ENCODE peak calls at places on chromosomes 2 and 18, in seven cellular contexts. C is IMR-90, L is transverse colon, G is tibial nerve, B is prostate gland, N is sigmoid colon, V is A549. O is an unnamed sample.

GRCh38 chr2:23524261-23524706 is 139.3 kb downstream of the KLHL29 start:
- DNase-seq in L (no peak), N (peak), C (peak), B (peak), V (no peak), G (no peak), O (no peak)

GRCh38 chr2:62091471-62091870 is 104.4 kb upstream of the B3GNT2 start:
- DNase-seq in V (no peak), C (no peak), N (no peak), G (no peak), B (no peak), L (no peak), O (no peak)

GRCh38 chr18:65439184-65439583 is 311.6 kb upstream of the CDH7 start:
- DNase-seq in B (no peak), V (peak), L (no peak), N (no peak), C (no peak), G (no peak), O (peak)

GRCh38 chr2:5387421-5387820 is 304.8 kb upstream of the SOX11 start:
- DNase-seq in G (no peak), B (no peak), V (no peak), C (no peak), N (no peak), L (no peak), O (no peak)

GRCh38 chr2:11865378-11865777 is 118.9 kb downstream of the LPIN1 start:
- DNase-seq in G (no peak), V (no peak), C (no peak), B (no peak), L (no peak), N (no peak), O (no peak)

GRCh38 chr2:3432693-3433338 is 53.3 kb downstream of the TRAPPC12 start:
- DNase-seq in L (no peak), C (no peak), V (no peak), G (no peak), N (no peak), B (no peak), O (no peak)

GRCh38 chr2:43226955-43227829 is 786 bp upstream of the ZFP36L2 start:
- DNase-seq in G (peak), B (peak), N (peak), C (peak), V (peak), L (peak), O (peak)

GRCh38 chr2:59073257-59073656 is 832.1 kb upstream of the FANCL start:
- DNase-seq in N (no peak), G (no peak), B (no peak), C (no peak), V (no peak), L (no peak), O (no peak)

GRCh38 chr18:59040770-59041148 is 98.9 kb upstream of the SEC11C start:
- DNase-seq in C (no peak), N (no peak), V (no peak), B (no peak), L (no peak), G (no peak), O (no peak)

GRCh38 chr2:48781366-48781765 is 25.8 kb upstream of the LHCGR start:
- DNase-seq in C (no peak), V (no peak), L (no peak), B (no peak), N (no peak), G (no peak), O (no peak)

GRCh38 chr2:437180-437579 is 149.3 kb upstream of the ALKAL2 start:
- DNase-seq in L (no peak), G (no peak), C (no peak), N (no peak), V (no peak), B (no peak), O (no peak)

GRCh38 chr2:181123798-181124217 is 143.4 kb downstream of the UBE2E3 start:
- DNase-seq in L (peak), N (no peak), V (no peak), B (no peak), C (no peak), G (no peak), O (peak)

GRCh38 chr2:236847023-236847422 is 238.7 kb upstream of the COPS8 start:
- DNase-seq in C (no peak), L (no peak), G (no peak), B (no peak), V (no peak), N (no peak), O (no peak)

GRCh38 chr2:129087133-129087813 is 768.6 kb upstream of the HS6ST1 start:
- DNase-seq in N (no peak), G (peak), C (no peak), B (no peak), V (no peak), L (no peak), O (peak)

GRCh38 chr18:53148056-53148574 is 808.1 kb downstream of the DCC start:
- DNase-seq in N (no peak), L (no peak), G (no peak), V (no peak), C (no peak), B (no peak), O (no peak)

GRCh38 chr2:20178404-20179178 is 46.3 kb downstream of the SDC1 start:
- DNase-seq in L (no peak), B (no peak), N (no peak), V (no peak), C (no peak), G (no peak), O (no peak)

GRCh38 chr18:14768241-14768640 is 20.3 kb downstream of the ANKRD30B start:
- DNase-seq in N (no peak), L (no peak), V (no peak), B (no peak), G (no peak), C (no peak), O (no peak)

GRCh38 chr2:195368530-195369216 is 288.4 kb upstream of the SLC39A10 start:
- DNase-seq in B (no peak), L (no peak), C (no peak), V (no peak), G (no peak), N (no peak), O (no peak)

GRCh38 chr2:75022516-75022915 is 64.1 kb downstream of the POLE4 start:
- DNase-seq in G (no peak), V (no peak), L (no peak), C (peak), N (no peak), B (no peak), O (no peak)

GRCh38 chr2:37355735-37356134 is 11.3 kb downstream of the QPCT start:
- DNase-seq in L (peak), V (no peak), C (no peak), B (no peak), G (no peak), N (no peak), O (no peak)

DNA sequence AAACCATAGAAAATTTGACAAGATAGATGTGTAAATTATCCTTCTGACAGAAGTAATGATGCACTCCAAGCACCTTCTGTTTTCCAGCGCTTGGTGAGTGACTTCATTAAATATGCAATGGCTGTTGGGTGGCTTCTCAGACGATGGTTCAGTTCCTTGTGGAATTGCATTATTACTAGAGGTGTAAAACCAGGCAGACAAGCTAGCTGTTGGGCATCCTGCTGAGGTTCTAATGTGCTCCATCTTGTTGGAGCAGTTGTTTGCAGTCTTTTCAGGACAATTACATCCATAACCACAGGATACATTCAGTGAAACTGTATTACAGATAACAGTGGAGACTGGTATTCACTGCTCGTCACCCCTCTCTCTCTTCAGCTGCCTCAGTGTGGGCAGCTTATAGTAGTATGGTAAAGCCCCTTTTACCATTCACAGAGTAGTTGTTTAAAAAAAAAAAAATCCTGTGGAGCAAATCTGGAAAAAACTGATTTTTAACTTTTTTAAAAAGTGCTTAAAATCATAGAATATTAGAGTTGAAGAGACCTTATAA is 143.5 kb downstream of the AGPS start:
- DNase-seq in G (no peak), B (no peak), V (no peak), C (no peak), N (no peak), L (no peak), O (no peak)
- TF ChIP-seq POLR2A in G (no peak), B (no peak), V (no peak), C (no peak), N (no peak), L (no peak), O (no peak)

DNA sequence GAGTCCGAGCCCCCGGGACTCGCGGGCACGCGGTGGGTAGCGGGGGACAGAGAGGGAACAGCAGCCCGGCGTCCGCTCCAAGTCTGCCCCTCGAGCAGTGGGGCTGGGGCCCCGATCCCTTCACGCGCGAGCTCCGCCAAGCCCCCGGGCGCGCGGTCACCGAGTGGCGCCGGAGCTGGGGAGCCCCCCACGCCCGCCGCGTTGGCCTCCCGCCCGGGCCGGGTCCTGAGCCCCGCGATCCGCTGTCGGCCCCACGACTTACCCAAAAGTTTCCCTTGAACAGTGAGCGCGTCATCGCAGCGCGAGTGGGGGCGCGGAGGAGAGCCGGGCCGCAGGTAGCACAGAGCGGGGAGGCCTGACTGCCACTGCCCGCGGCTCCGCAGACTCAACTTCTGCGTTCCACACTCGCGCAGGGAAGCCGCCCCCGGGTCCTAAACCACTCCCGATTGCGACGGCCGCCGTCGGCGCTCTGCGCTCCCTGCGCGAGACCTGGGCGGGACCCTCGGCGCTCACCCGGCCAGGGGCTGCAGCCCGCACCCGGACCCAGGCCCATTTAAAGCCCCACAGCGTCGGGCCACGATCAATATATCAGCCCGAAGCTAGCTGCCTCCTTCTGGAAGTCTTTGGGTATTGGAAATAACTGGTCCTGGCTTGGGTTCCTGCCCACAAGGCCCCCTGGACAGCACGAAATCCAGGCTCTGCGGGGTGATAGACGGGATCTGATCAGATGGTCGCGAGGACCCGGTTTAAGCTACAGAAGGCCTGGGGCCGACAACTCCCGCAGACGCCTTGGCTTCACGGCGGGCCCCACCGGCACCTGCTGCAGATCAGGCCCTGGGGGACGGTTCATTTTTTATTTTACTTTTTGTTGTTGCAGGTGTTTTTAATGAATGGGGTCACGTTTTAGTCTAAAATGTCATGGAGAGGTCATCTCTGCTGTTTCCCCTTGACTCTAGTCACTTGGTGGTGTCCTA is at the start of gene PSTPIP2:
- DNase-seq in B (peak), V (no peak), N (peak), C (peak), G (peak), L (peak), O (no peak)
- TF ChIP-seq POLR2A in B (peak), V (no peak), N (no peak), C (no peak), G (no peak), L (peak), O (no peak)

GRCh38 chr2:14235667-14236066 is 396.9 kb upstream of the LRATD1 start:
- DNase-seq in N (no peak), B (no peak), L (no peak), G (no peak), C (no peak), V (no peak), O (peak)

GRCh38 chr2:14239605-14240004 is 392.9 kb upstream of the LRATD1 start:
- DNase-seq in C (no peak), B (no peak), V (no peak), L (no peak), N (no peak), G (no peak), O (no peak)

GRCh38 chr2:14237902-14238301 is 394.6 kb upstream of the LRATD1 start:
- DNase-seq in G (no peak), L (no peak), C (no peak), B (no peak), N (no peak), V (no peak), O (no peak)

GRCh38 chr2:14234911-14235310 is 397.6 kb upstream of the LRATD1 start:
- DNase-seq in V (no peak), L (no peak), N (no peak), G (no peak), C (no peak), B (no peak), O (no peak)

DNA sequence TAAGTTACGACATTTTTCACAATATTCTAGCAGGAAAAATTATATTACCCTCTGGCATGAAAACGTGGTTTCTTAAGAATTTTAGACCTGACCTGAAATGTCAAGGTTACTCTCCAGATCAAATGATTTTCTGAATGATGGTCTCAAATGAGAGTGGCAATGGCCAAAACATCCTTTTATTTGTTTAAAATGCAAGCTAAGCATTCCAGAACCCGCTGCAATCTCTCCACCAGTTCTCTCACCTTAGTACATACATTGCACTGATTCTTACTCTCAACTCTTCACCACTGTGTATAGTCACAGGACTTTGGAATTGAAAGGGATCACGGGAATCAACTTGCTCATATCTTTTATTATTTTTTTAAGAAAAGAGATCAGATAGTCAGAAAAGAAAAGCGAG is 391.6 kb upstream of the LRATD1 start:
- DNase-seq in C (no peak), B (no peak), L (no peak), N (no peak), V (no peak), G (no peak), O (no peak)
- TF ChIP-seq POLR2A in C (no peak), B (no peak), L (no peak), N (no peak), V (no peak), G (no peak), O (no peak)

GRCh38 chr18:23073996-23074606 is 61.2 kb upstream of the CABLES1 start:
- DNase-seq in G (no peak), B (no peak), L (no peak), C (no peak), N (no peak), V (no peak), O (no peak)

GRCh38 chr18:23072079-23072478 is 63.2 kb upstream of the CABLES1 start:
- DNase-seq in V (no peak), G (no peak), N (no peak), C (no peak), B (no peak), L (no peak), O (peak)

GRCh38 chr18:23068692-23069305 is 66.5 kb upstream of the CABLES1 start:
- DNase-seq in L (no peak), B (no peak), N (no peak), G (no peak), C (no peak), V (no peak), O (peak)

GRCh38 chr18:23069481-23069880 is 65.8 kb upstream of the CABLES1 start:
- DNase-seq in G (no peak), B (no peak), L (no peak), C (no peak), N (no peak), V (no peak), O (peak)

DNA sequence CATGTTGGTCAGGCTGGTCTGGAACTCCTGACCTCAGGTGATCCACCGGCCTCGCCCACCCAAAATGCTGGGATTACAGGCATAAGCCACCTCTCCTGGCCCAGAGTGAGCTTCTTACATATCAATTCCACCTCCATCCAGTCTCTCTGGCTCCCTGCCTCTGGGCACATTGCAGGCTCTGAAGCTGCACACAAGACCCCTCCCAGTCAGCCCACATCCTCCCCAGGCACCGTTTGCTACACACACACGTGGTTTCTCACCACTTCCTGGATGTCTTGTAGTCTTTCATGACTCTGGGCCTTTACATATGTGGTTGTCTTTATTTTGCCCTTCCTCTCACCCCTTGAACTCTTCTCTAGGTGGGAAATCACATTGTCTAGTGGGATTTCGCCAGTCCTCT is 64.0 kb upstream of the CABLES1 start:
- DNase-seq in C (peak), L (peak), B (peak), V (no peak), N (peak), G (peak), O (peak)
- TF ChIP-seq POLR2A in C (no peak), L (no peak), B (no peak), V (no peak), N (no peak), G (no peak), O (peak)

O was measured in NB4.